ENCODE peak calls at places on chromosomes 7 and 10, in four cellular contexts. A is T follicular helper cell; N is kidney glomerular epithelial cell; F is activated naive CD4-positive, alpha-beta T cell treated with anti-CD3 and anti-CD28 coated beads, Interleukin-2, amount 50 U/mL, for 72 hours. Y is an unnamed sample.

GRCh38 chr7:137832382-137832781 is 14.4 kb downstream of the DGKI start:
- DNase-seq in A (no peak), N (no peak), F (no peak), Y (no peak)

GRCh38 chr7:6023974-6024435 is 7.2 kb upstream of the ANKRD61 start:
- DNase-seq in A (no peak), N (no peak), F (no peak), Y (no peak)

GRCh38 chr7:144130730-144131129 is 7.8 kb downstream of the OR2A14 start:
- DNase-seq in A (no peak), N (no peak), F (no peak), Y (no peak)

GRCh38 chr10:3323865-3324498 is 151.4 kb upstream of the PITRM1 start:
- DNase-seq in A (no peak), N (no peak), F (no peak), Y (no peak)

GRCh38 chr10:43201545-43202131 is 63.4 kb downstream of the CSGALNACT2 start:
- DNase-seq in A (no peak), N (no peak), F (no peak), Y (no peak)

GRCh38 chr7:156764016-156764669 is 123.6 kb downstream of the RNF32 start:
- DNase-seq in A (no peak), N (peak), F (no peak), Y (no peak)

GRCh38 chr10:22340362-22341189 is 4.7 kb upstream of the SPAG6 start:
- DNase-seq in A (peak), N (peak), F (peak), Y (peak)

GRCh38 chr7:83541187-83541960 is 107.6 kb downstream of the SEMA3E start:
- DNase-seq in A (no peak), N (no peak), F (no peak), Y (no peak)

GRCh38 chr10:91552260-91552659 is 80.6 kb downstream of the PPP1R3C start:
- DNase-seq in A (no peak), N (no peak), F (no peak), Y (no peak)

GRCh38 chr10:63766766-63767505 is 245.7 kb downstream of the REEP3 start:
- DNase-seq in A (no peak), N (peak), F (no peak), Y (no peak)